ENCODE peak calls at places on chromosomes 4 and X, in eight cellular contexts. I is cardiac muscle cell, P is left ventricle myocardium inferior, H is lower leg skin, F is brain microvascular endothelial cell, N is mucosa of descending colon, K is retinal pigment epithelial cell, Q is OCI-LY7. X is an unnamed sample.
A peak's percentile ranks its signal among the peaks of the same experiment; 100 is the strongest.

GRCh38 chr4:80221161-80221560 is 23.9 kb downstream of the PRDM8 start:
- DNase-seq in I (peak; percentile 57), P (no peak), H (no peak), F (no peak), N (no peak), K (no peak), Q (peak; percentile 7), X (no peak)

GRCh38 chr4:30802622-30803323 is 82.6 kb downstream of the PCDH7 start:
- DNase-seq in I (peak; percentile 18), P (no peak), H (no peak), F (no peak), N (no peak), K (peak; percentile 56), Q (no peak), X (no peak)

GRCh38 chr4:151462554-151462953 is 53.6 kb downstream of the FHIP1A start:
- DNase-seq in I (no peak), P (no peak), H (no peak), F (no peak), N (no peak), K (no peak), Q (no peak), X (no peak)

GRCh38 chr4:954211-955020 is 19.0 kb downstream of the DGKQ start:
- DNase-seq in I (no peak), P (no peak), H (peak; percentile 45), F (no peak), N (no peak), K (no peak), Q (no peak), X (no peak)

GRCh38 chrX:25028726-25029125 is 13.0 kb upstream of the ARX start:
- DNase-seq in I (peak; percentile 56), P (no peak), H (no peak), F (peak; percentile 3), N (no peak), K (peak; percentile 78), Q (no peak), X (no peak)

GRCh38 chr4:73066928-73067327 is 2.6 kb downstream of the COX18 start:
- DNase-seq in I (no peak), P (no peak), H (no peak), F (no peak), N (no peak), K (no peak), Q (no peak), X (no peak)

GRCh38 chr4:168440442-168441264 is 39.6 kb downstream of the DDX60L start:
- DNase-seq in I (peak; percentile 54), P (no peak), H (no peak), F (peak; percentile 59), N (no peak), K (no peak), Q (no peak), X (peak; percentile 96)

GRCh38 chr4:71732706-71733105 is 51.2 kb downstream of the GC start:
- DNase-seq in I (peak; percentile 46), P (no peak), H (no peak), F (peak; percentile 1), N (no peak), K (peak; percentile 28), Q (peak; percentile 3), X (peak; percentile 26)

GRCh38 chr4:90582087-90582486 is 454.9 kb downstream of the CCSER1 start:
- DNase-seq in I (no peak), P (no peak), H (no peak), F (no peak), N (no peak), K (no peak), Q (no peak), X (no peak)

GRCh38 chr4:188399834-188400233 is 260.6 kb downstream of the TRIML1 start:
- DNase-seq in I (no peak), P (no peak), H (no peak), F (no peak), N (no peak), K (no peak), Q (no peak), X (no peak)

GRCh38 chrX:44400588-44400987 is 57.1 kb upstream of the EFHC2 start:
- DNase-seq in I (peak; percentile 87), P (no peak), H (no peak), F (peak; percentile 91), N (no peak), K (peak; percentile 85), Q (no peak), X (peak; percentile 69)

GRCh38 chr4:55020131-55020530 is 105.3 kb downstream of the KDR start:
- DNase-seq in I (peak; percentile 19), P (no peak), H (no peak), F (no peak), N (no peak), K (no peak), Q (no peak), X (no peak)

GRCh38 chr4:66639361-66639760 is 905.9 kb downstream of the CENPC start:
- DNase-seq in I (peak; percentile 38), P (no peak), H (no peak), F (no peak), N (no peak), K (peak; percentile 96), Q (no peak), X (no peak)

GRCh38 chr4:26131711-26132110 is 189.1 kb upstream of the RBPJ start:
- DNase-seq in I (no peak), P (no peak), H (no peak), F (no peak), N (no peak), K (no peak), Q (no peak), X (no peak)

GRCh38 chr4:26131053-26131452 is 189.8 kb upstream of the RBPJ start:
- DNase-seq in I (no peak), P (no peak), H (no peak), F (no peak), N (no peak), K (no peak), Q (no peak), X (no peak)

GRCh38 chr4:26133840-26134239 is 187.0 kb upstream of the RBPJ start:
- DNase-seq in I (no peak), P (no peak), H (no peak), F (no peak), N (no peak), K (no peak), Q (no peak), X (no peak)

GRCh38 chr4:26135331-26135730 is 185.5 kb upstream of the RBPJ start:
- DNase-seq in I (no peak), P (no peak), H (no peak), F (no peak), N (no peak), K (no peak), Q (no peak), X (no peak)

DNA sequence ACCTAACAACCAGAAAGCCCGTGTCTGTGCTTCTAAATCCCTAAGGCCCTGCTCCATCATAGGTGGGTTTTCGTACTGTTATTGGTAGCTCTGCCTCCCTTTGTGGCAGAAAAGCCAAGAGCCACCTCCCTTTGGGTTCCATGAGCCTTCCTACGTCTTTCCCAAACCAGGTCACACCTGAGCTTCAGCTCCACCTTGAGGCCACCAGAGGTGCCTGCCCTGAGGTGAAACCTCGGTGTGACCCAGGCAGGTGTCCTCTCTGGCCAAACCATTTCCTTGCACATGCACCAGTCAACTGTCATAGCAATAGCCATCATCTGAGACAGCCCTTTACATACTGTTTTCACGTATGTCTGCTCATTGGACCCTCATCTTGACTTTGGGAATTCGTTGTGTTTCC is 188.0 kb upstream of the RBPJ start:
- DNase-seq in I (no peak), P (no peak), H (no peak), F (no peak), N (no peak), K (no peak), Q (peak; percentile 8), X (no peak)
- TF ChIP-seq CTCF in I (no peak), P (no peak), H (no peak), F (peak; percentile 6), N (no peak), K (peak; percentile 5), Q (peak; percentile 51), X (no peak)

DNA sequence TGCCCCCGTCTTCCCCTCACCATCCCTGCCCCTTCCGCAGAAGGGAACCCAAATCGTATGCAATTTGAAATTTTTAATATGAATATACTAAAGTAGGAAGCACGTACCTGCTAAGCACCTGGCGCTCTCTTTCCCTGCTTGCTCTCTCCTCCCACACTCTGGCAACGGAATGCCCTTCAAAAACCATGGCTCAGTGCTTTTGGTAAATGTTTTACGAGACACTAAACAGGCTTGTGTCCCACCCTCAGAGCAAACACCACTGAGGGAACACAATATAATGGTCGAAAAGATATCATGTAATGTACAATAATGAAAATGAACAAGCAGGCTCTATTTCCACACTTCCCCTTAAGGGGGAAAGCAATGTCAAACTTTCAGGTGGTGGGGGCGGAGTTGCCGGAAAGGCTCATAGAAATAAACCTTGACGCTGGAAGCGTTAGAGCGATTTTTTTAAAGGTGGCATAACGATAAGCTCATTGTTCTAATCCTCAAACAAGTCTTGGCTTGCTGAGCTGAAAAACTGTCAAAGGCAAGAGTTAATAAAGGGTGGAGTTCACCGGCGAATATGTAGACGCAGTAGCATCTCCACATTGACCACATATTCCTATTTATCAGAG is 115.1 kb downstream of the RBM47 start:
- DNase-seq in I (no peak), P (no peak), H (no peak), F (no peak), N (peak; percentile 89), K (no peak), Q (peak; percentile 68), X (no peak)
- H3K4me3 ChIP-seq in I (no peak overlapping the region), P (no peak overlapping the region), H (no peak overlapping the region), F (no peak overlapping the region), N (peak overlapping the region; percentile 25), K (peak overlapping the region; percentile 39), Q (peak overlapping the region; percentile 70), X (peak overlapping the region; percentile 82)

DNA sequence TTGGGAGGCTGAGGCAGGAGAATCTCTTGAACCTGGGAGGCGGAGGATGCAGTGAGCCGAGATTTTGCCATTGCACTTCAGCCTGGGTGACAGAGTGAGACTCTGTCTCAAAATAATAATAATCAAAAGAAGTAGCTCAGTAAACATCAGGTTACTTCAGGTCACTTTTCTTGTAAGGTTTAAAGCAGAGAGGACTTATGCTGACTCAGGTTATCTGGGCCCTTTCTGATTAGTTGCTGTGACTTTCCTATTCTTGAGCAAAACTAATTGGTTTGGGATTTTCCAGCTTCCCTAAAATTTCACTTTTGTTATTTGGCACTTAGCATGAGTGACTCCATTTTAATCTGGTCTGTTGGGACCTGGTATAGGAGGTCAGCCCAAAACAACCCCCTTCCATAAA is 812.9 kb downstream of the NLGN4X start:
- DNase-seq in I (no peak), P (no peak), H (no peak), F (no peak), N (no peak), K (no peak), Q (no peak), X (no peak)
- TF ChIP-seq CTCF in I (no peak), P (no peak), H (no peak), F (no peak), N (no peak), K (no peak), Q (no peak), X (no peak)

DNA sequence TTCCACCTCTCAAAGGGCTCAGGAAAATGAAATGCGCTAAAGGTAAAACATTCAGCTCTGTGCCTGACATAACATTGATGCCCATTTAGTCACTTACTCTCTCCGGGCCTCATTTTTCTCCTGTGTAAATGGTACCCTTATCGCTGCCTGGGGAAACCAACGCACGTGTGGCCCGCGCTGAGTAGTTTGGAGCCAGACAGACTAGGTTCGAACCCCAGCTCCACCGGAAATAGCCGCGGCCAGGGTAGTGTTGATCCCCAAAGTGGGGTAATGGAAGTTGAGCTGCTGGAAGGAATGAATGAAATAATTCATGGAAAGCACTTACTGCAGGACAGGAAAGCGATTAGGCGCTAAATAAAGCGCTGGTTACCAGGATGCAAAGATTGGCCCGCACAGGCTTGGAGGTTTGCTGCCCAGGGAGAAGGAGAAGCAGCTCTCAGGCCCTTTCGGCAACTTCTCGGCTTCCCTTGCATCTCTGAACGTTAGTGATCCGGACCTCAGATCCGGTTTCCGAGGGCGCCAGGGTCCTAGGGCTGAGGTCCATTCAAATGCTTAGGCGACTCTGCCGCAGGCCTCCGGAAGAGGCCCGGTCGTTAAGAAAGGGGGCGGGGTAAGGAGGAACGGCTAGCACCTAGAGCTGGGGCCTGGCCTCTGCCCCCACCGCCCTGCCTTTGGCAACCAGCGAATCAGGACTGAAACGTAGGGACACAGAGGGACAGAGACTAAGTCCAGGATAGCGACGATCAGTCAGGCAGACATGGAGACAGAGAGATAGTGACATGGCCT is 13.3 kb downstream of the NKX3-2 start:
- DNase-seq in I (no peak), P (no peak), H (peak; percentile 80), F (no peak), N (no peak), K (no peak), Q (no peak), X (no peak)
- H3K4me3 ChIP-seq in I (no peak overlapping the region), P (no peak overlapping the region), H (no peak overlapping the region), F (no peak overlapping the region), N (no peak overlapping the region), K (no peak overlapping the region), Q (no peak overlapping the region), X (no peak overlapping the region)